ENCODE peak calls at places on chromosomes 3 and 15, in six cellular contexts. W is GM03348, S is GM20000, M is T-helper 17 cell, T is T-cell, Y is heart left ventricle. D is an unnamed sample.

GRCh38 chr3:39150803-39151631 is 2.4 kb downstream of the CSRNP1 start:
- DNase-seq in W (peak; percentile 92), M (peak; percentile 42), Y (peak; percentile 90), T (no peak), S (no peak), D (peak; percentile 45)

GRCh38 chr15:63402498-63403253 is 21.0 kb upstream of the CA12 start:
- DNase-seq in T (no peak), Y (no peak), W (peak; percentile 62), S (peak; percentile 54), M (no peak), D (no peak)

GRCh38 chr3:194497799-194498575 is 11.2 kb upstream of the ATP13A3 start:
- DNase-seq in T (no peak), W (no peak), Y (no peak), S (no peak), M (no peak), D (no peak)

GRCh38 chr3:71863563-71864190 is 78.7 kb upstream of the PROK2 start:
- DNase-seq in W (no peak), M (no peak), Y (no peak), T (no peak), S (no peak), D (no peak)

GRCh38 chr3:46067401-46067800 is 40.1 kb upstream of the XCR1 start:
- DNase-seq in M (no peak), T (no peak), S (no peak), W (no peak), Y (no peak), D (no peak)

GRCh38 chr3:84877092-84877491 is 81.7 kb upstream of the CADM2 start:
- DNase-seq in Y (no peak), M (no peak), W (no peak), S (no peak), T (no peak), D (no peak)

GRCh38 chr3:128152419-128153155 is 694 bp upstream of the EEFSEC start:
- DNase-seq in W (no peak), Y (no peak), S (no peak), M (no peak), T (no peak), D (no peak)

GRCh38 chr3:196193037-196193737 is 18.0 kb downstream of the ZDHHC19 start:
- DNase-seq in Y (no peak), T (no peak), M (no peak), S (no peak), W (no peak), D (no peak)

GRCh38 chr15:29695486-29696167 is 126.6 kb downstream of the TJP1 start:
- DNase-seq in S (no peak), Y (no peak), T (no peak), W (no peak), M (no peak), D (no peak)

GRCh38 chr3:97857401-97857800 is 35.6 kb downstream of the CRYBG3 start:
- DNase-seq in T (no peak), Y (no peak), W (no peak), S (no peak), M (no peak), D (no peak)

GRCh38 chr3:40653878-40654277 is 129.1 kb downstream of the ZNF621 start:
- DNase-seq in M (no peak), S (no peak), Y (no peak), T (no peak), W (no peak), D (no peak)

GRCh38 chr3:161266731-161267150 is 45.6 kb downstream of the NMD3 start:
- DNase-seq in T (no peak), M (no peak), Y (no peak), W (peak; percentile 36), S (no peak), D (no peak)

GRCh38 chr15:23035964-23036566 is 3.3 kb downstream of the TUBGCP5 start:
- DNase-seq in Y (no peak), S (peak; percentile 56), T (peak; percentile 16), M (no peak), W (peak; percentile 67), D (no peak)

GRCh38 chr3:15438988-15439387 is 11.6 kb downstream of the EAF1 start:
- DNase-seq in Y (no peak), W (peak; percentile 67), M (no peak), T (no peak), S (no peak), D (no peak)

GRCh38 chr3:172537521-172538158 is 14.4 kb upstream of the TNFSF10 start:
- DNase-seq in S (no peak), W (no peak), T (no peak), Y (no peak), M (no peak), D (no peak)

GRCh38 chr3:66398228-66399025 is 102.4 kb downstream of the LRIG1 start:
- DNase-seq in Y (no peak), M (no peak), S (no peak), W (no peak), T (no peak), D (no peak)

GRCh38 chr3:154781595-154781994 is 298.5 kb upstream of the MME start:
- DNase-seq in T (no peak), M (no peak), S (no peak), W (no peak), Y (no peak), D (no peak)

GRCh38 chr3:141311170-141311495 is 57.2 kb upstream of the ZBTB38 start:
- DNase-seq in M (no peak), W (no peak), S (no peak), T (no peak), Y (no peak), D (no peak)

GRCh38 chr3:151227438-151228290 is 24.6 kb upstream of the GPR171 start:
- DNase-seq in M (peak; percentile 53), Y (peak; percentile 75), W (peak; percentile 81), T (peak; percentile 74), S (peak; percentile 77), D (no peak)

GRCh38 chr3:163490119-163490518 is 1588.2 kb downstream of the SI start:
- DNase-seq in Y (no peak), W (peak; percentile 50), S (peak; percentile 24), T (no peak), M (no peak), D (no peak)

GRCh38 chr3:190017575-190018288 is 103.0 kb downstream of the P3H2 start:
- DNase-seq in Y (no peak), S (no peak), W (peak; percentile 48), T (no peak), M (no peak), D (no peak)

GRCh38 chr3:98823791-98824190 is 60.7 kb downstream of the ST3GAL6 start:
- DNase-seq in T (no peak), M (no peak), Y (no peak), S (no peak), W (no peak), D (no peak)

GRCh38 chr15:91751611-91752010 is 101.9 kb upstream of the SLCO3A1 start:
- DNase-seq in Y (no peak), W (no peak), M (no peak), S (no peak), T (no peak), D (no peak)

GRCh38 chr3:64518496-64518895 is 169.3 kb downstream of the ADAMTS9 start:
- DNase-seq in W (no peak), S (no peak), Y (no peak), T (no peak), M (no peak), D (peak; percentile 66)

GRCh38 chr3:156978471-156978961 is 152.4 kb downstream of the LEKR1 start:
- DNase-seq in T (no peak), Y (no peak), W (peak; percentile 6), M (no peak), S (peak; percentile 57), D (no peak)

GRCh38 chr15:52674831-52675230 is 4.4 kb downstream of the ATOSA start:
- DNase-seq in S (no peak), Y (no peak), W (no peak), T (no peak), M (no peak), D (no peak)

GRCh38 chr3:194249323-194250103 is 101.6 kb downstream of the CPN2 start:
- DNase-seq in Y (no peak), W (no peak), S (no peak), T (no peak), M (no peak), D (no peak)

GRCh38 chr3:10242182-10243065 is 5.8 kb upstream of the TATDN2 start:
- DNase-seq in M (peak; percentile 66), W (peak; percentile 65), T (peak; percentile 67), S (peak; percentile 68), Y (peak; percentile 37), D (no peak)